ENCODE peak calls at places on chromosomes 2 and 18, in ten cellular contexts. R is NB4, B is activated T-cell treated with anti-CD3 and anti-CD28 coated beads for 1 hour, Q is NCI-H1930, A is cardiac muscle cell, T is NAMALWA, Y is neuronal stem cell, Z is RWPE1, E is GM06990, J is NCI-H1436. K is an unnamed sample.
A peak's percentile ranks its signal among the peaks of the same experiment; 100 is the strongest.

GRCh38 chr18:79558196-79559120 is 121.1 kb upstream of the CTDP1 start:
- DNase-seq in R (no peak), B (no peak), Q (no peak), A (no peak), T (no peak), Y (no peak), Z (no peak), E (no peak), J (no peak), K (no peak)

GRCh38 chr18:45834303-45834702 is 8.8 kb downstream of the SIGLEC15 start:
- DNase-seq in R (no peak), B (no peak), Q (no peak), A (no peak), T (no peak), Y (no peak), Z (no peak), E (no peak), J (no peak), K (no peak)

GRCh38 chr2:239038773-239039478 is 191.0 kb downstream of the TWIST2 start:
- DNase-seq in R (no peak), B (no peak), Q (no peak), A (no peak), T (no peak), Y (no peak), Z (no peak), E (no peak), J (no peak), K (no peak)

GRCh38 chr18:62788891-62789290 is 73.5 kb downstream of the PHLPP1 start:
- DNase-seq in R (no peak), B (no peak), Q (peak; percentile 16), A (no peak), T (no peak), Y (no peak), Z (no peak), E (no peak), J (no peak), K (no peak)

GRCh38 chr2:110874565-110875383 is 142.4 kb downstream of the ACOXL start:
- DNase-seq in R (peak; percentile 63), B (no peak), Q (no peak), A (peak; percentile 37), T (no peak), Y (no peak), Z (no peak), E (peak; percentile 77), J (no peak), K (no peak)

GRCh38 chr18:39453882-39454281 is 1888.3 kb upstream of the CELF4 start:
- DNase-seq in R (no peak), B (no peak), Q (no peak), A (no peak), T (no peak), Y (no peak), Z (peak; percentile 8), E (no peak), J (no peak), K (no peak)

GRCh38 chr2:9574314-9574713 is 18.7 kb upstream of the ADAM17 start:
- DNase-seq in R (no peak), B (no peak), Q (no peak), A (peak; percentile 42), T (no peak), Y (no peak), Z (no peak), E (no peak), J (no peak), K (no peak)

GRCh38 chr2:45169339-45170190 is 160.3 kb upstream of the SIX2 start:
- DNase-seq in R (peak; percentile 65), B (no peak), Q (peak; percentile 10), A (peak; percentile 51), T (no peak), Y (peak; percentile 36), Z (peak; percentile 15), E (peak; percentile 17), J (no peak), K (no peak)

GRCh38 chr2:45765847-45766254 is 114.4 kb downstream of the PRKCE start:
- DNase-seq in R (peak; percentile 16), B (no peak), Q (no peak), A (peak; percentile 42), T (no peak), Y (no peak), Z (no peak), E (no peak), J (no peak), K (no peak)

GRCh38 chr2:160703648-160704585 is 210.3 kb upstream of the RBMS1 start:
- DNase-seq in R (peak; percentile 85), B (no peak), Q (no peak), A (peak; percentile 35), T (peak; percentile 36), Y (peak; percentile 78), Z (no peak), E (peak; percentile 61), J (no peak), K (no peak)

GRCh38 chr2:217489145-217489960 is 513.4 kb downstream of the TNS1 start:
- DNase-seq in R (no peak), B (no peak), Q (no peak), A (no peak), T (no peak), Y (no peak), Z (peak; percentile 71), E (no peak), J (peak; percentile 74), K (no peak)

GRCh38 chr2:189783451-189783926 is 650 bp downstream of the ORMDL1 start:
- DNase-seq in R (peak; percentile 61), B (no peak), Q (no peak), A (peak; percentile 41), T (peak; percentile 71), Y (no peak), Z (peak; percentile 24), E (no peak), J (no peak), K (no peak)

GRCh38 chr2:100664756-100665101 is 101.9 kb downstream of the PDCL3 start:
- DNase-seq in R (no peak), B (no peak), Q (no peak), A (no peak), T (no peak), Y (no peak), Z (no peak), E (no peak), J (no peak), K (no peak)

GRCh38 chr2:211085056-211085680 is 528.8 kb downstream of the CPS1 start:
- DNase-seq in R (peak; percentile 36), B (no peak), Q (peak; percentile 52), A (peak; percentile 42), T (peak; percentile 65), Y (peak; percentile 9), Z (peak; percentile 32), E (no peak), J (no peak), K (no peak)

GRCh38 chr18:79974025-79974424 is 9.6 kb downstream of the HSBP1L1 start:
- DNase-seq in R (no peak), B (no peak), Q (no peak), A (no peak), T (no peak), Y (no peak), Z (no peak), E (no peak), J (no peak), K (no peak)

GRCh38 chr2:220847006-220847405 is 725.1 kb downstream of the EPHA4 start:
- DNase-seq in R (no peak), B (no peak), Q (no peak), A (no peak), T (no peak), Y (no peak), Z (no peak), E (no peak), J (no peak), K (no peak)

GRCh38 chr2:44330801-44331200 is 30.5 kb downstream of the PREPL start:
- DNase-seq in R (peak; percentile 54), B (no peak), Q (no peak), A (no peak), T (no peak), Y (no peak), Z (no peak), E (no peak), J (no peak), K (no peak)

GRCh38 chr18:8364385-8364784 is 244.9 kb upstream of the RAB12 start:
- DNase-seq in R (no peak), B (no peak), Q (no peak), A (no peak), T (no peak), Y (no peak), Z (no peak), E (no peak), J (no peak), K (no peak)

GRCh38 chr2:81996332-81996731 is 1691.8 kb upstream of the LRRTM1 start:
- DNase-seq in R (no peak), B (no peak), Q (no peak), A (no peak), T (no peak), Y (no peak), Z (no peak), E (no peak), J (no peak), K (no peak)

GRCh38 chr2:28408764-28409599 is 16.3 kb downstream of the FOSL2 start:
- DNase-seq in R (peak; percentile 44), B (peak; percentile 55), Q (no peak), A (no peak), T (no peak), Y (no peak), Z (peak; percentile 68), E (no peak), J (no peak), K (no peak)

GRCh38 chr2:42009657-42010580 is 37.9 kb upstream of the PKDCC start:
- DNase-seq in R (no peak), B (no peak), Q (no peak), A (no peak), T (no peak), Y (no peak), Z (no peak), E (peak; percentile 31), J (no peak), K (no peak)

GRCh38 chr2:43028188-43028587 is 198.2 kb downstream of the ZFP36L2 start:
- DNase-seq in R (no peak), B (no peak), Q (no peak), A (no peak), T (no peak), Y (no peak), Z (no peak), E (no peak), J (no peak), K (no peak)

GRCh38 chr2:128610496-128610895 is 291.8 kb upstream of the HS6ST1 start:
- DNase-seq in R (no peak), B (no peak), Q (no peak), A (no peak), T (no peak), Y (no peak), Z (no peak), E (no peak), J (no peak), K (no peak)

GRCh38 chr2:157839162-157839801 is 36.8 kb downstream of the ACVR1 start:
- DNase-seq in R (no peak), B (no peak), Q (peak; percentile 74), A (peak; percentile 87), T (no peak), Y (peak; percentile 85), Z (no peak), E (no peak), J (peak; percentile 48), K (peak; percentile 34)

GRCh38 chr2:75142081-75142480 is 57.2 kb downstream of the TACR1 start:
- DNase-seq in R (no peak), B (no peak), Q (no peak), A (no peak), T (no peak), Y (no peak), Z (no peak), E (no peak), J (no peak), K (no peak)

GRCh38 chr2:131408778-131409177 is 44.8 kb upstream of the RAB6D start:
- DNase-seq in R (no peak), B (no peak), Q (no peak), A (no peak), T (no peak), Y (no peak), Z (no peak), E (no peak), J (no peak), K (no peak)

GRCh38 chr18:9803698-9804516 is 81.9 kb upstream of the TXNDC2 start:
- DNase-seq in R (no peak), B (no peak), Q (no peak), A (peak; percentile 32), T (no peak), Y (no peak), Z (no peak), E (no peak), J (no peak), K (no peak)

GRCh38 chr18:2451556-2451955 is 119.7 kb downstream of the METTL4 start:
- DNase-seq in R (no peak), B (no peak), Q (no peak), A (no peak), T (no peak), Y (no peak), Z (no peak), E (no peak), J (no peak), K (no peak)